ENCODE peak calls at places on chromosomes 2 and 18, in four cellular contexts. G is psoas muscle, Q is AML-193, Z is germinal center. X is an unnamed sample.

GRCh38 chr2:119678021-119678656 is 862 bp upstream of the TMEM177 start:
- DNase-seq in G (no peak), Q (no peak), Z (no peak), X (peak; percentile 52)

GRCh38 chr18:33466822-33467221 is 26.3 kb upstream of the CCDC178 start:
- DNase-seq in G (no peak), Q (no peak), Z (no peak), X (no peak)

GRCh38 chr18:21669736-21670135 is 34.8 kb downstream of the ABHD3 start:
- DNase-seq in G (no peak), Q (no peak), Z (no peak), X (no peak)

GRCh38 chr2:12005886-12006681 is 259.7 kb downstream of the LPIN1 start:
- DNase-seq in G (no peak), Q (peak; percentile 67), Z (peak; percentile 38), X (peak; percentile 56)

GRCh38 chr2:132384491-132385186 is 32.0 kb upstream of the GPR39 start:
- DNase-seq in G (no peak), Q (peak; percentile 17), Z (peak; percentile 28), X (no peak)

GRCh38 chr2:111219285-111219684 is 98.6 kb downstream of the BCL2L11 start:
- DNase-seq in G (no peak), Q (no peak), Z (peak; percentile 69), X (no peak)

GRCh38 chr2:3242747-3243369 is 134.8 kb downstream of the EIPR1 start:
- DNase-seq in G (no peak), Q (peak; percentile 85), Z (peak; percentile 37), X (no peak)

GRCh38 chr2:205708231-205708631 is 25.9 kb downstream of the NRP2 start:
- DNase-seq in G (no peak), Q (no peak), Z (no peak), X (no peak)

GRCh38 chr18:55334875-55335274 is 253.1 kb downstream of the TCF4 start:
- DNase-seq in G (peak; percentile 63), Q (no peak), Z (no peak), X (peak; percentile 30)

GRCh38 chr2:71223767-71224333 is 3.1 kb downstream of the PAIP2B start:
- DNase-seq in G (peak; percentile 83), Q (peak; percentile 60), Z (no peak), X (peak; percentile 30)

GRCh38 chr2:42223822-42224268 is 54.7 kb downstream of the EML4 start:
- DNase-seq in G (no peak), Q (no peak), Z (no peak), X (no peak)

GRCh38 chr18:77110400-77110799 is 22.2 kb downstream of the MBP start:
- DNase-seq in G (peak; percentile 38), Q (no peak), Z (no peak), X (no peak)

GRCh38 chr2:127722807-127723206 is 21.5 kb downstream of the SFT2D3 start:
- DNase-seq in G (no peak), Q (no peak), Z (no peak), X (no peak)

GRCh38 chr2:189549440-189549832 is 31.1 kb downstream of the SLC40A1 start:
- DNase-seq in G (no peak), Q (no peak), Z (no peak), X (no peak)

GRCh38 chr2:180017764-180018163 is 10.7 kb upstream of the CWC22 start:
- DNase-seq in G (peak; percentile 49), Q (no peak), Z (no peak), X (peak; percentile 17)

GRCh38 chr2:26581991-26582842 is 58.9 kb downstream of the CIB4 start:
- DNase-seq in G (no peak), Q (no peak), Z (no peak), X (no peak)

GRCh38 chr2:72830273-72830672 is 4.4 kb upstream of the EXOC6B start:
- DNase-seq in G (no peak), Q (no peak), Z (no peak), X (no peak)

GRCh38 chr2:25362049-25362563 is 20.4 kb upstream of the DNMT3A start:
- DNase-seq in G (peak; percentile 94), Q (peak; percentile 88), Z (peak; percentile 95), X (peak; percentile 98)

GRCh38 chr2:42314892-42315468 is 46.0 kb downstream of the COX7A2L start:
- DNase-seq in G (no peak), Q (peak; percentile 68), Z (no peak), X (no peak)

GRCh38 chr2:119747311-119747710 is 12.4 kb upstream of the PTPN4 start:
- DNase-seq in G (no peak), Q (no peak), Z (no peak), X (no peak)

GRCh38 chr2:241224851-241225438 is 36.5 kb downstream of the ANO7 start:
- DNase-seq in G (peak; percentile 25), Q (no peak), Z (no peak), X (no peak)

GRCh38 chr2:173831312-173832229 is 133.6 kb downstream of the SP3 start:
- DNase-seq in G (peak; percentile 73), Q (no peak), Z (no peak), X (no peak)

GRCh38 chr2:57981369-57981768 is 65.2 kb upstream of the VRK2 start:
- DNase-seq in G (no peak), Q (no peak), Z (no peak), X (no peak)

GRCh38 chr18:61892683-61893303 is at the start of gene RNF152:
- DNase-seq in G (peak; percentile 55), Q (no peak), Z (peak; percentile 20), X (peak; percentile 51)

GRCh38 chr18:66005831-66006588 is 255.2 kb downstream of the CDH7 start:
- DNase-seq in G (no peak), Q (no peak), Z (no peak), X (no peak)

GRCh38 chr2:136056077-136056688 is 61.8 kb downstream of the CXCR4 start:
- DNase-seq in G (no peak), Q (no peak), Z (no peak), X (no peak)

GRCh38 chr2:169069341-169069740 is at the start of gene DHRS9:
- DNase-seq in G (no peak), Q (peak; percentile 87), Z (no peak), X (no peak)

GRCh38 chr2:22536131-22536530 is 848.8 kb upstream of the KLHL29 start:
- DNase-seq in G (no peak), Q (no peak), Z (no peak), X (no peak)

GRCh38 chr2:142742301-142743214 is 134.9 kb upstream of the KYNU start:
- DNase-seq in G (no peak), Q (no peak), Z (no peak), X (no peak)

GRCh38 chr2:32735370-32735769 is 107.5 kb downstream of the TTC27 start:
- DNase-seq in G (no peak), Q (no peak), Z (no peak), X (no peak)

GRCh38 chr2:56483081-56483480 is 299.3 kb downstream of the CCDC85A start:
- DNase-seq in G (no peak), Q (no peak), Z (no peak), X (no peak)

GRCh38 chr2:45888641-45889040 is 237.2 kb downstream of the PRKCE start:
- DNase-seq in G (no peak), Q (no peak), Z (no peak), X (no peak)

GRCh38 chr18:74638210-74638609 is 40.5 kb downstream of the ZNF407 start:
- DNase-seq in G (no peak), Q (no peak), Z (no peak), X (no peak)

GRCh38 chr18:35355140-35355618 is 11.0 kb upstream of the ZNF24 start:
- DNase-seq in G (peak; percentile 81), Q (peak; percentile 81), Z (peak; percentile 76), X (peak; percentile 66)

GRCh38 chr2:239856620-239857285 is 168.4 kb downstream of the NDUFA10 start:
- DNase-seq in G (no peak), Q (no peak), Z (no peak), X (no peak)

X was measured in pancreas.